ENCODE peak calls at places on chromosomes 5 and 9, in seven cellular contexts. T is CD4-positive, alpha-beta memory T cell; D is heart left ventricle; W is tibial artery; F is upper lobe of right lung; J is right lobe of liver; I is CD4-positive, alpha-beta T cell. M is an unnamed sample.

GRCh38 chr5:155114655-155115054 is 101.1 kb downstream of the KIF4B start:
- DNase-seq in W (no peak), D (no peak), T (no peak), J (no peak), F (no peak), I (no peak), M (no peak)

GRCh38 chr9:80503692-80504400 is 932.1 kb downstream of the TLE4 start:
- DNase-seq in F (no peak), W (no peak), I (no peak), T (no peak), D (no peak), J (no peak), M (no peak)

GRCh38 chr9:137202966-137203365 is 2.4 kb upstream of the TPRN start:
- DNase-seq in W (no peak), I (no peak), F (no peak), J (no peak), T (no peak), D (no peak), M (no peak)

GRCh38 chr5:152838241-152838786 is 433.2 kb upstream of the NMUR2 start:
- DNase-seq in I (no peak), T (no peak), D (peak), J (peak), W (no peak), F (no peak), M (no peak)

GRCh38 chr5:78591227-78591626 is 57.3 kb downstream of the LHFPL2 start:
- DNase-seq in I (no peak), W (no peak), F (no peak), J (no peak), D (no peak), T (no peak), M (no peak)

GRCh38 chr5:149301049-149301743 is 29.5 kb downstream of the AFAP1L1 start:
- DNase-seq in J (no peak), D (no peak), I (no peak), F (no peak), T (no peak), W (no peak), M (no peak)

GRCh38 chr5:140214831-140215230 is 39.8 kb downstream of the CYSTM1 start:
- DNase-seq in I (no peak), F (peak), J (no peak), T (no peak), D (no peak), W (no peak), M (no peak)

GRCh38 chr9:88400021-88400420 is 11.8 kb downstream of the SPIN1 start:
- DNase-seq in T (no peak), J (no peak), F (no peak), I (no peak), W (no peak), D (no peak), M (no peak)

GRCh38 chr5:6832994-6833393 is 119.8 kb downstream of the TENT4A start:
- DNase-seq in I (no peak), F (no peak), W (no peak), D (no peak), T (no peak), J (no peak), M (no peak)

GRCh38 chr5:109865636-109866035 is 175.9 kb downstream of the MAN2A1 start:
- DNase-seq in D (no peak), I (no peak), J (no peak), W (no peak), F (no peak), T (no peak), M (no peak)

GRCh38 chr5:151740336-151740942 is 18.0 kb downstream of the ATOX1 start:
- DNase-seq in T (peak), I (peak), F (no peak), W (peak), J (no peak), D (peak), M (no peak)

DNA sequence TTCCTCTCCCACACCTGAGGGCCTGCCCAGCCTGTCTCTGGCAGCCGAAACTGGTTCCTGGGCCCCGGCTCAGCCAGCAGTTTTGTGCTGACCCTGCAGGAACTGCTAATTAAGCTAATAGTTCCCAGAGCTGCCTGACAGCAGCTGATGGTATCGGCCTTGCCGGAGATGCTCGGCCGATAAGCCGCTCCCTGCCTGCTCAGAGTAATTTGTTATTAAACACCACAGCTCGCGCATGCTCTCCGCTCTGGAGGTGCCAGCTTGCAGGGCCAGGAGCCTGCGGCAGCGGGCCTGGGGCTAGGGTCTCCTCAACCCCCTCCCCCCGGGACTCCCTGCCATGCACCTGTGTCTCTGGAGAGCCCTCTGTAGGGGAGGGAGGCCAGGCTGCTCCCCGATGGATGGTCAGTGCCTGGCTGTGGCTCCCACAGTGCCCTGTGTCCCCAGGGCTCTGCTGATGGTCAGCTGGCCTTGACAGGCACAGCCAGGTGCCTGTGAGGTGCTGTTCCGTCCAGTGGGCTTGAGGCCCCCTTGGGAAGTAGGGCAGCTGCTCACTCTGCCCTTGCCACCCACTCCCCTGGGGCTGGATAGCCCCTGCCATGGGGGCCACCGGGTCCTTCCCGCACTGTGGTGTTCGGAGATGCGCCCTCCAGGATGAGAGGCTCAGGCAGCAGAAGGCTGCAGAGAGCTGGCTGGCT is 41.7 kb downstream of the RXRA start:
- DNase-seq in J (no peak), I (no peak), T (no peak), W (no peak), D (no peak), F (no peak), M (no peak)
- H3K27ac ChIP-seq in J (peak), I (no peak), T (no peak), W (no peak), D (no peak), F (peak), M (no peak)

GRCh38 chr5:14463629-14464028 is 118.0 kb upstream of the OTULINL start:
- DNase-seq in T (no peak), I (no peak), D (no peak), J (no peak), W (no peak), F (no peak), M (no peak)
- H3K27ac ChIP-seq in T (no peak), I (no peak), D (no peak), J (no peak), W (no peak), F (no peak), M (peak)

GRCh38 chr9:128149951-128150593 is 819 bp downstream of the LCN2 start:
- DNase-seq in F (no peak), W (no peak), T (no peak), D (no peak), J (no peak), I (no peak), M (peak)

GRCh38 chr9:128148509-128149000 is 698 bp upstream of the LCN2 start:
- DNase-seq in W (no peak), T (no peak), F (no peak), I (no peak), J (no peak), D (no peak), M (no peak)

GRCh38 chr9:128151343-128152132 is 2.3 kb downstream of the LCN2 start:
- DNase-seq in T (no peak), F (no peak), W (no peak), D (no peak), J (no peak), I (no peak), M (no peak)

GRCh38 chr9:128150594-128151342 is 1.5 kb downstream of the LCN2 start:
- DNase-seq in F (no peak), W (no peak), J (no peak), D (no peak), I (no peak), T (no peak), M (no peak)

DNA sequence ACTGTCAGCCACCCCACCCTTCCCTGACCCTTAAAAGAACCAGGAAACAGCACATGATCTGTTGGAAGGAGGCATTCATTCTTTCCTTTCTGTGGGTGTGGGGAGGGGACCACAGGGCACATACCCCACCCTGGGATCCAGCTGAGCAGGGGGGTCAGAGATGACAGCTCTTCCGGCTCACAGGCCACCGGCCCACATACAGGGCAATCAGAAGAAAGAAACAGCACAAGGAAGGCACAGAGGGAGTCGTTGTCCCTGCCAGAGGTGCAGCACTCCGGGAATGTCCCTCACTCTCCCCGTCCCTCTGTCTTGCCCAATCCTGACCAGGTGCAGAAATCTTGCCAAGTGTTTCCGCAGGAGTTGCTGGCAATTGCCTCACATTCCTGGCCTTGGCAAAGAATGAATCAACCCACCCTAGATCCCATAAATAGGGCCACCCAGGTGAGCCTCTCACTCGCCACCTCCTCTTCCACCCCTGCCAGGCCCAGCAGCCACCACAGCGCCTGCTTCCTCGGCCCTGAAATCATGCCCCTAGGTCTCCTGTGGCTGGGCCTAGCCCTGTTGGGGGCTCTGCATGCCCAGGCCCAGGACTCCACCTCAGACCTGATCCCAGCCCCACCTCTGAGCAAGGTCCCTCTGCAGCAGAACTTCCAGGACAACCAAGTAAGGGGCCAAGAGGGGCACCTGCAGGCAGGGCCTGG is at the start of gene LCN2:
- DNase-seq in T (no peak), W (no peak), I (no peak), D (no peak), J (peak), F (peak), M (no peak)
- H3K27ac ChIP-seq in T (no peak), W (no peak), I (no peak), D (no peak), J (no peak), F (peak), M (no peak)

GRCh38 chr9:114327749-114328148 is 1.9 kb upstream of the ORM2 start:
- DNase-seq in I (no peak), W (no peak), D (no peak), T (no peak), J (peak), F (no peak), M (no peak)
- H3K27ac ChIP-seq in I (no peak), W (no peak), D (no peak), T (no peak), J (peak), F (no peak), M (no peak)

GRCh38 chr5:172805736-172806255 is 28.3 kb upstream of the ERGIC1 start:
- DNase-seq in D (no peak), T (no peak), F (no peak), W (peak), I (no peak), J (no peak), M (no peak)
- H3K27ac ChIP-seq in D (peak), T (no peak), F (peak), W (no peak), I (no peak), J (peak), M (no peak)

DNA sequence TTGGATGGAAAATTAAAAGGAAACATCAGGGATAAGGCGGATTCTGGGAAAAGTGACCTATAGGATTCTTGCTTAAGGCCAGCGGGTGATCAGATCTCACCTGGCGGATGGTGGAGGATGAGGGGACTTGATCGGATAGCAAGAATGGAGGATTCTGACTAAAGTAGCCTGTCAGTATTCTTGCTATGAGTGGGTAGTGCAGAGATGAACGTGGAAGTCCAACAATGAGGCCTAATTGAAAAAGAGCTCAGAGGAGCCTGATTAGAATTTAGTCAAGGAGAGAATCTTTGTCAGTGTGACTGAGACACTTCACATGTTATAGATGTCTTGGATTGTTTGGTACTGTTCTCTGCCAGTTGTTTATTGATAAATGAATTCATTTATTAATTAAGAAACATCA is 24.9 kb downstream of the CAST start:
- DNase-seq in I (no peak), J (no peak), F (no peak), W (no peak), T (no peak), D (no peak), M (no peak)
- H3K27ac ChIP-seq in I (no peak), J (no peak), F (no peak), W (no peak), T (no peak), D (no peak), M (no peak)

M was measured in dorsolateral prefrontal cortex.